ENCODE peak calls at places on chromosomes 1 and 21, in four cellular contexts. K, E, T and U are unnamed samples.

GRCh38 chr1:194004146-194004545 is 817.7 kb upstream of the B3GALT2 start:
- DNase-seq in K (no peak), E (no peak), T (no peak), U (no peak)

GRCh38 chr1:24385160-24385939 is 28.2 kb downstream of the STPG1 start:
- DNase-seq in K (no peak), E (no peak), T (peak; percentile 48), U (no peak)

GRCh38 chr1:21341022-21341421 is 50.8 kb upstream of the ECE1 start:
- DNase-seq in K (no peak), E (no peak), T (no peak), U (no peak)

GRCh38 chr1:6483010-6483760 is 8.3 kb downstream of the PLEKHG5 start:
- DNase-seq in K (peak; percentile 73), E (no peak), T (no peak), U (no peak)

GRCh38 chr21:27024316-27024715 is 57.4 kb upstream of the ADAMTS5 start:
- DNase-seq in K (no peak), E (no peak), T (no peak), U (no peak)

GRCh38 chr1:64038965-64039926 is 164.2 kb upstream of the UBE2U start:
- DNase-seq in K (peak; percentile 36), E (peak; percentile 34), T (no peak), U (peak; percentile 40)

GRCh38 chr1:113861641-113862040 is 9.9 kb downstream of the PTPN22 start:
- DNase-seq in K (no peak), E (no peak), T (no peak), U (no peak)

GRCh38 chr1:43437031-43437973 is 16.4 kb downstream of the HYI start:
- DNase-seq in K (peak; percentile 17), E (no peak), T (peak; percentile 69), U (no peak)

GRCh38 chr1:181139631-181140051 is 51.1 kb downstream of the IER5 start:
- DNase-seq in K (no peak), E (no peak), T (no peak), U (no peak)

GRCh38 chr1:234710381-234710780 is 100.4 kb upstream of the IRF2BP2 start:
- DNase-seq in K (no peak), E (no peak), T (no peak), U (no peak)

GRCh38 chr1:225713281-225713680 is 60.4 kb upstream of the ENAH start:
- DNase-seq in K (no peak), E (no peak), T (no peak), U (no peak)

GRCh38 chr1:38151399-38151798 is 104.8 kb upstream of the POU3F1 start:
- DNase-seq in K (no peak), E (no peak), T (no peak), U (no peak)

GRCh38 chr1:150227228-150227627 is 8.7 kb downstream of the ANP32E start:
- DNase-seq in K (no peak), E (no peak), T (no peak), U (no peak)

GRCh38 chr1:8424539-8425116 is 106.7 kb downstream of the SLC45A1 start:
- DNase-seq in K (peak; percentile 77), E (peak; percentile 84), T (no peak), U (no peak)

GRCh38 chr1:246760426-246761347 is 36.5 kb downstream of the SCCPDH start:
- DNase-seq in K (no peak), E (no peak), T (no peak), U (no peak)

GRCh38 chr1:19596719-19597462 is 47.2 kb upstream of the NBL1 start:
- DNase-seq in K (peak; percentile 97), E (peak; percentile 97), T (peak; percentile 100), U (peak; percentile 71)
- TF ChIP-seq POLR2A in K (peak; percentile 56), E (peak; percentile 91), T (peak; percentile 77), U (peak; percentile 36)

GRCh38 chr21:29297483-29298347 is 1.0 kb upstream of the BACH1 start:
- DNase-seq in K (no peak), E (no peak), T (no peak), U (no peak)

GRCh38 chr21:29296452-29296851 is 2.3 kb upstream of the BACH1 start:
- DNase-seq in K (no peak), E (peak; percentile 15), T (no peak), U (no peak)

GRCh38 chr21:29299046-29299905 is 554 bp downstream of the BACH1 start:
- DNase-seq in K (peak; percentile 67), E (peak; percentile 73), T (peak; percentile 88), U (peak; percentile 62)

GRCh38 chr21:29299906-29300546 is 1.3 kb downstream of the BACH1 start:
- DNase-seq in K (peak; percentile 39), E (peak; percentile 57), T (no peak), U (peak; percentile 76)

DNA sequence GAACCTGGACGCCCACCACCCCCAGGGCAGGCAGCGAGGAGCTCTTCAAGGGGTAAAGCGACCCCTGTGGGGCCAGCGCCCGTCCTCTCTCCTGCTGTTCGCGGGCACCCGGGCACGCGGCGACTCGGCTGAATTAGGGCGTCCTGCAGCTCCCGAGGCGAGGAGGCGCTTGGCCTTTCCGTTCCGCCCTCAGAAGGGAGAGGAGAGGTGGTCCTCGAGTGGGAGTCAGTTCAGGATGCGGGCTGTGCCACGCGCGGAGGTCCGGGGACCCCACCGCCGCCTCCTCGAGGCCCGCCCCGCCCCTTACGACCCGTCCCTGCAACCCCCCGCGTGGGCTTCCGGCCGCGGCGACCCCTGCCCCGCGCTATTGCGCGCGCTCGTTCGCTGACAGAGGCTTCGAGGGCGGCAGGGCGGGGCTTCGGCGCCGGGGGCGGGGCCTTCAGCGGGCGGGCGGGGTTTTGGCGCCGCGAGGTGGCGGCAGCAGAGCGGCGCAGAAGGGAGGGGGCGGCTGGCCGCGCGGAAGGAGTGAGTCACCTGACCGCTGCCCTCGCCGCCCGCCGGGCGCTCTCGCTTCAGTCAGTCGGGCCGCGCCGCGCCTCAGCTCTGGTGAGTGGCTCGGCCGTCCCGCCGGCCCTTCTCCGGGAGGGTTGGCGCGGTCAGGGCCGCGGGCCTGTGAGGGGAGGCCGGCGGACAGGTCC is at the start of gene BACH1:
- DNase-seq in K (peak; percentile 92), E (peak; percentile 93), T (peak; percentile 95), U (peak; percentile 91)
- TF ChIP-seq POLR2A in K (no peak), E (peak; percentile 93), T (peak; percentile 96), U (peak; percentile 96)

GRCh38 chr1:27864264-27864895 is 8.0 kb upstream of the THEMIS2 start:
- DNase-seq in K (no peak), E (no peak), T (no peak), U (no peak)

GRCh38 chr1:27863552-27863943 is 8.8 kb upstream of the THEMIS2 start:
- DNase-seq in K (no peak), E (no peak), T (no peak), U (no peak)

GRCh38 chr1:27862004-27862403 is 10.3 kb upstream of the THEMIS2 start:
- DNase-seq in K (no peak), E (no peak), T (no peak), U (no peak)

GRCh38 chr1:27861436-27861835 is 10.9 kb upstream of the THEMIS2 start:
- DNase-seq in K (no peak), E (no peak), T (no peak), U (no peak)

GRCh38 chr1:27862671-27863551 is 9.4 kb upstream of the THEMIS2 start:
- DNase-seq in K (no peak), E (peak; percentile 53), T (no peak), U (peak; percentile 74)
- TF ChIP-seq POLR2A in K (no peak), E (peak; percentile 58), T (peak; percentile 42), U (no peak)

GRCh38 chr1:16206547-16207317 is 5.7 kb downstream of the ARHGEF19 start:
- DNase-seq in K (peak; percentile 98), E (peak; percentile 98), T (peak; percentile 99), U (peak; percentile 76)
- TF ChIP-seq POLR2A in K (peak; percentile 20), E (peak; percentile 83), T (peak; percentile 23), U (peak; percentile 71)

GRCh38 chr21:46324390-46325072 is 575 bp downstream of the PCNT start:
- DNase-seq in K (peak; percentile 90), E (peak; percentile 87), T (peak; percentile 90), U (peak; percentile 74)
- TF ChIP-seq POLR2A in K (no peak), E (peak; percentile 47), T (no peak), U (peak; percentile 86)

DNA sequence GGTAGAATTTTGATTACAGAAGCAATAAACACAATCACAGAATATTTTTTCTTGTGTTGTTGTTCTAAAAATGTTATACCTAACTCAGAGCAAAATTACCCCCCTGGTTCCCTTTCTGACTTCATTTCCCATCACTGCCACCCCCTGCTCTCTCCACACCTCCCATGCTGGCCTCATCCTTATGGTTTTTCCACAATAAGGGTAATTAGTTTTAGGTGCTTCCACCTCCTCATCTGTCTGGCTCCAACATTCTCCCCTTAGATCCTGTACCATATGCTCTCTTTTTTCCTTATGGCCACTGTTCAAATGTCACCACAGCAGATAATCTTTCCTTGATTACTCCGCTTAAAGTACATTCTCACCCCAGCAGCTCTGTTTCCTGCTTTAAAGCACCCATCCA is 2208.6 kb downstream of the MRPL39 start:
- DNase-seq in K (no peak), E (no peak), T (no peak), U (no peak)
- TF ChIP-seq POLR2A in K (no peak), E (no peak), T (no peak), U (no peak)

GRCh38 chr1:26697978-26698849 is 2.4 kb downstream of the ARID1A start:
- DNase-seq in K (peak; percentile 35), E (peak; percentile 62), T (no peak), U (peak; percentile 69)
- TF ChIP-seq POLR2A in K (no peak), E (peak; percentile 77), T (no peak), U (peak; percentile 29)